ENCODE peak calls at places on chromosomes 11 and 22, in six cellular contexts. W is neural progenitor cell; B is activated T-helper 1 cell treated with anti-CD3 and anti-CD28 coated beads, Interleukin-12 subunit alpha, Interleukin-12 subunit beta, Interleukin-2, Interleukin-4 antibody, amounts not matched to agents 30 ng/mL and 10 ng/mL and 1 ng/mL, durations not matched to agents 14 hours and 24 hours and 36 hours; S is NCI-H510A treated with DMSO at 0.1 percent for 48 hours; N is NCI-H1092 treated with DMSO at 0.1 percent for 48 hours; X is COR-L47. R is an unnamed sample.

GRCh38 chr11:70331901-70332300 is 61.4 kb downstream of the PPFIA1 start:
- DNase-seq in W (no peak), B (no peak), S (no peak), N (no peak), X (no peak), R (no peak)

GRCh38 chr11:19995131-19995530 is 165.1 kb downstream of the DBX1 start:
- DNase-seq in W (no peak), B (no peak), S (peak; percentile 35), N (no peak), X (no peak), R (peak; percentile 92)

GRCh38 chr22:47628477-47629272 is 866.2 kb downstream of the TBC1D22A start:
- DNase-seq in W (no peak), B (no peak), S (no peak), N (no peak), X (no peak), R (no peak)

GRCh38 chr11:80136991-80137390 is 696.2 kb upstream of the TENM4 start:
- DNase-seq in W (no peak), B (no peak), S (no peak), N (no peak), X (no peak), R (no peak)

GRCh38 chr11:65941720-65942310 is 3.5 kb upstream of the TSGA10IP start:
- DNase-seq in W (no peak), B (no peak), S (no peak), N (no peak), X (no peak), R (no peak)

GRCh38 chr11:87368876-87369480 is 331.2 kb downstream of the TMEM135 start:
- DNase-seq in W (no peak), B (no peak), S (no peak), N (no peak), X (no peak), R (peak; percentile 67)

GRCh38 chr11:17488563-17488962 is 11.9 kb upstream of the ABCC8 start:
- DNase-seq in W (no peak), B (no peak), S (no peak), N (no peak), X (no peak), R (no peak)

GRCh38 chr11:109275931-109276330 is 146.1 kb upstream of the C11orf87 start:
- DNase-seq in W (peak; percentile 6), B (no peak), S (no peak), N (no peak), X (no peak), R (no peak)

GRCh38 chr11:110131386-110132123 is 38.4 kb downstream of the ZC3H12C start:
- DNase-seq in W (peak; percentile 58), B (no peak), S (peak; percentile 6), N (peak; percentile 45), X (peak; percentile 57), R (no peak)

GRCh38 chr11:70063121-70063520 is 15.0 kb upstream of the ANO1 start:
- DNase-seq in W (no peak), B (no peak), S (no peak), N (no peak), X (no peak), R (peak; percentile 71)

GRCh38 chr22:31253949-31254348 is 38.3 kb downstream of the PIK3IP1 start:
- DNase-seq in W (no peak), B (no peak), S (peak; percentile 70), N (no peak), X (no peak), R (peak; percentile 98)